ENCODE peak calls at places on chromosomes 1 and 21, in four cellular contexts. L is GM12878, I is K562, N is HepG2. M is an unnamed sample.

GRCh38 chr1:38134294-38134755 is 87.7 kb upstream of the POU3F1 start:
- DNase-seq in L (no peak), I (no peak), N (no peak), M (no peak)

GRCh38 chr1:87337606-87338005 is 8.9 kb downstream of the LMO4 start:
- DNase-seq in L (no peak), I (no peak), N (no peak), M (no peak)

GRCh38 chr1:152034654-152035405 is 2.0 kb downstream of the S100A11 start:
- DNase-seq in L (peak; percentile 57), I (peak; percentile 92), N (peak; percentile 61), M (peak; percentile 79)

GRCh38 chr1:9326596-9326995 is 33.9 kb downstream of the SPSB1 start:
- DNase-seq in L (no peak), I (no peak), N (no peak), M (no peak)

GRCh38 chr1:92858564-92859399 is 26.9 kb downstream of the RPL5 start:
- DNase-seq in L (peak; percentile 59), I (peak; percentile 83), N (peak; percentile 84), M (peak; percentile 67)

GRCh38 chr1:153122831-153123421 is 9.6 kb upstream of the SPRR2F start:
- DNase-seq in L (peak; percentile 40), I (peak; percentile 35), N (no peak), M (peak; percentile 41)

GRCh38 chr1:212286437-212287131 is 1.4 kb downstream of the PPP2R5A start:
- DNase-seq in L (no peak), I (peak; percentile 68), N (no peak), M (no peak)

GRCh38 chr1:161131721-161132409 is 602 bp downstream of the DEDD start:
- DNase-seq in L (no peak), I (peak; percentile 43), N (no peak), M (no peak)

GRCh38 chr21:41583274-41583790 is 75.4 kb upstream of the TMPRSS2 start:
- DNase-seq in L (no peak), I (no peak), N (peak; percentile 75), M (no peak)

GRCh38 chr1:29454616-29455380 is 218.5 kb downstream of the PTPRU start:
- DNase-seq in L (no peak), I (no peak), N (no peak), M (no peak)

GRCh38 chr1:10788592-10789006 is 7.8 kb downstream of the CASZ1 start:
- DNase-seq in L (no peak), I (peak; percentile 14), N (peak; percentile 33), M (no peak)

GRCh38 chr1:45299296-45299695 is 27.4 kb upstream of the HPDL start:
- DNase-seq in L (no peak), I (no peak), N (no peak), M (no peak)

GRCh38 chr1:202155478-202156021 is 4.9 kb downstream of the PTPN7 start:
- DNase-seq in L (no peak), I (peak; percentile 56), N (no peak), M (no peak)

GRCh38 chr1:201696217-201696761 is 132.7 kb upstream of the IPO9 start:
- DNase-seq in L (no peak), I (no peak), N (no peak), M (no peak)

GRCh38 chr1:15526021-15526489 is 593 bp upstream of the DNAJC16 start:
- DNase-seq in L (no peak), I (no peak), N (no peak), M (no peak)

GRCh38 chr1:54962612-54963395 is 17.6 kb upstream of the TMEM61 start:
- DNase-seq in L (no peak), I (no peak), N (no peak), M (no peak)

GRCh38 chr1:226708967-226709396 is 30.1 kb downstream of the ITPKB start:
- DNase-seq in L (no peak), I (no peak), N (no peak), M (no peak)

GRCh38 chr1:231808116-231808515 is 181.5 kb downstream of the DISC1 start:
- DNase-seq in L (no peak), I (no peak), N (no peak), M (no peak)

GRCh38 chr1:14897080-14897449 is 256.5 kb upstream of the TMEM51 start:
- DNase-seq in L (no peak), I (peak; percentile 43), N (no peak), M (peak; percentile 28)

GRCh38 chr1:192675716-192676115 is 39.8 kb downstream of the RGS13 start:
- DNase-seq in L (no peak), I (no peak), N (no peak), M (no peak)

GRCh38 chr1:39394059-39394458 is 97.4 kb upstream of the BMP8A start:
- DNase-seq in L (no peak), I (no peak), N (no peak), M (no peak)

GRCh38 chr1:39392851-39393573 is 98.4 kb upstream of the BMP8A start:
- DNase-seq in L (no peak), I (no peak), N (no peak), M (no peak)

GRCh38 chr1:39393645-39394044 is 97.8 kb upstream of the BMP8A start:
- DNase-seq in L (no peak), I (no peak), N (no peak), M (no peak)

GRCh38 chr1:39394598-39394997 is 96.8 kb upstream of the BMP8A start:
- DNase-seq in L (no peak), I (no peak), N (no peak), M (peak; percentile 82)

DNA sequence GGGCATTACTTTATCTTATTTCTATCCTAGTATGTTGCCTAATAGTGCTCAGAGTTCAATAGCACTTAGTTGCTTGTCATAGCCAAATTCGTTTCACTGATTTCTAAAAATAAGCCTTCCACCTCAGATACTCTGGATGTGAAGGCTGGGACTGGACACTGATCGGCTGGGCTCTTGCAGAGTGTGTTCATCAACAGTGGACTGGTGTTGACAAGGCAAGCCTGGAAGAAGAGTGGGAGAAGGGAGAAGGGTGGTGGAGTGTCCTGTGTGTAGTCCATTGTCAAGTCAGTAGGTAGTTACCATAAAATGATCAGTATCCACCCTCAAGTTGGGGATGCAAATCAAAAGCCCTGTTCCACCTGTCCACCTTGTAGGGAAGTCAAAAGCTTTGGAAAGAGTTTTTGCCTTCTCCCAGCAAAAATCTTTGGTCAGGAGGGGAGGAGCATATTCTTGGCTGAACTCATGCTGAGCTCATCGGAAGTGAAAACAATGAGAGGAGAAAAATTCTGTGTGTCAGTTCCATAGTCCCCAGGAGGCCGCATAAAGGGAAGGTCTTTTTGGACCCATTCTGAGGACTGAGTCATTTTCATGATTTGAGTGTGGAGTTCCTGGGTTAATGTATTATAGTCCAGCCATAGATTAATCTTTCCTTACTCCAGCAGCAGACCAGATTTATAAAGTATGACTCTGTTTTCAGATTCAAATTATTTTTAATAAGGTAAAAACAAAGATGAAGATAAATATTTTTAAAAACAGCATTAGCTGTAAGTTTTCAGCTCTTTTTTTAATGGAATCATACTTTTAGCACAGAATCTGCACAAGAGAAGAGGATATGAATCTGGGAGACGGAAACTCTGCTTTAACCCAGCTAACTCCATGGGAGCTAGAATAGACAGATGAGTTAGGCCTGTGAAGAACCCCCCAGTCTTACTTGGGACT is 99.4 kb upstream of the BMP8A start:
- DNase-seq in L (no peak), I (peak; percentile 82), N (peak; percentile 85), M (no peak)
- TF ChIP-seq REST in L (no peak), I (no peak), N (no peak), M (no peak)

GRCh38 chr1:173669491-173669941 is at the start of gene ANKRD45:
- DNase-seq in L (no peak), I (no peak), N (no peak), M (no peak)
- TF ChIP-seq ZNF274 in L (no peak), I (no peak), N (no peak), M (no peak)

DNA sequence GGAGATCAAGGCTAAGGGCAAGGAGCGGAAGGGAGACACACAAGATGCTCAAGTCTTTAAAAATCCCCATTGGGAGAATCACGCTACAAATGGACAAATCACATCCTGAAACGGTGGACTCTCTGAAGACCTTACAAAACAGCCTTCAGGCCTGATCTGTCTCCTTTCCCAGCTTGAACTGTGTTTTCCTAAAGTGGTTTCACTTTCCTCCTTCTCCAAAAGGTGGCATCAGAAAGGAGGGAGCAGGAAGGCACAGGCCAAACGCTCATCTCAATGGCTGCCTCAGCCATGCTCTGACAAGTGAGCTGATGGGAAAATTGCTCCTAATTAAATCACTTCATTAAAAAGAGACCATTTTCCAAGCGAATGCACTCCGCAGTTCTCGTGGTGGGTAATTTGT is 47.7 kb downstream of the UTP25 start:
- DNase-seq in L (no peak), I (peak; percentile 25), N (peak; percentile 36), M (peak; percentile 19)
- TF ChIP-seq REST in L (no peak), I (no peak), N (no peak), M (no peak)

DNA sequence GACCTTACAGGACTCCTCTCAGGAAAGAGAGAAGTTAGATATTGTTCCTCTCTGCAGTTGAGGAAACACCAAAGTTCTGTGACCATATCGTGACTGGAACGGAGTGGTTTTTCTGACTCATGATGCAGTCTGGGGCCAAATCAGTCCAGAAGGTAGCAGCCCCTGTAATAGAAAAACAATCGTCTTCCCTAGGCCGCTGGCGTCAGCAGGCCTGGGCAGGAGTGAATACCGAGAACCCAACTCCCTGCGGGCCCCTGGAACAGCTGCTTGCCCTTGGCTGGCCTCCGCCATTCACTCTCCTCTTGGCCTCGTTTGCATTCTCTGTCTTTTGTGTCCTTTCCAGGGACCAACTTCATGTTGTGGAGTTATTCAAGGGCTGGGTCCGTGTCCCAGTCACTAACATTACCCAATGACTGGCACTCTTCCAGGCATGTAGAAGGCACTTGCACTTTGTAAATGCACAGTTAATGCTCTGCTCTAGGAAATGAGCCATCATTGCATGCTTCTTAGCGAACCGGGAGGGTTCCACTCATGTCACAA is 10.9 kb upstream of the CD101 start:
- DNase-seq in L (no peak), I (no peak), N (no peak), M (no peak)
- TF ChIP-seq ZNF274 in L (no peak), I (no peak), N (no peak), M (no peak)

GRCh38 chr1:39922139-39922757 is 20.5 kb upstream of the MYCL start:
- DNase-seq in L (no peak), I (no peak), N (no peak), M (no peak)
- TF ChIP-seq REST in L (no peak), I (no peak), N (no peak), M (no peak)